ENCODE peak calls at places on chromosomes 16 and 17, in four cellular contexts. One of them, this sample, is unnamed.

GRCh38 chr16:87735270-87736002 is 30.4 kb downstream of the KLHDC4 start:
- DNase-seq in RWPE2: no peak
- DNase-seq in left ventricle myocardium inferior: no peak
- DNase-seq in substantia nigra: no peak
- DNase-seq in this sample: no peak

GRCh38 chr17:77645441-77646430 is 312.8 kb upstream of the TNRC6C start:
- DNase-seq in RWPE2: no peak
- DNase-seq in left ventricle myocardium inferior: no peak
- DNase-seq in substantia nigra: no peak
- DNase-seq in this sample: no peak

GRCh38 chr16:46728804-46729203 is 19.3 kb downstream of the MYLK3 start:
- DNase-seq in RWPE2: no peak
- DNase-seq in left ventricle myocardium inferior: no peak
- DNase-seq in substantia nigra: no peak
- DNase-seq in this sample: no peak

GRCh38 chr16:29678691-29679267 is at the start of gene QPRT:
- DNase-seq in RWPE2: no peak
- DNase-seq in left ventricle myocardium inferior: peak
- DNase-seq in substantia nigra: peak
- DNase-seq in this sample: no peak

GRCh38 chr17:43908111-43908721 is 880 bp upstream of the MPP2 start:
- DNase-seq in RWPE2: no peak
- DNase-seq in left ventricle myocardium inferior: peak
- DNase-seq in substantia nigra: peak
- DNase-seq in this sample: peak

GRCh38 chr16:2513405-2514332 is at the start of gene ATP6V0C:
- DNase-seq in RWPE2: no peak
- DNase-seq in left ventricle myocardium inferior: peak
- DNase-seq in substantia nigra: peak
- DNase-seq in this sample: peak

GRCh38 chr17:57406981-57407286 is 150.6 kb downstream of the MSI2 start:
- DNase-seq in RWPE2: no peak
- DNase-seq in left ventricle myocardium inferior: no peak
- DNase-seq in substantia nigra: no peak
- DNase-seq in this sample: no peak

GRCh38 chr17:8366231-8366630 is 10.3 kb downstream of the KRABD2 start:
- DNase-seq in RWPE2: no peak
- DNase-seq in left ventricle myocardium inferior: no peak
- DNase-seq in substantia nigra: no peak
- DNase-seq in this sample: no peak

GRCh38 chr16:84916156-84916555 is 95.2 kb downstream of the ZDHHC7 start:
- DNase-seq in RWPE2: no peak
- DNase-seq in left ventricle myocardium inferior: no peak
- DNase-seq in substantia nigra: no peak
- DNase-seq in this sample: no peak

GRCh38 chr16:30692381-30693074 is 6.4 kb upstream of the SRCAP start:
- DNase-seq in RWPE2: no peak
- DNase-seq in left ventricle myocardium inferior: no peak
- DNase-seq in substantia nigra: no peak
- DNase-seq in this sample: no peak

GRCh38 chr16:68367034-68367433 is 56.2 kb downstream of the PRMT7 start:
- DNase-seq in RWPE2: peak
- DNase-seq in left ventricle myocardium inferior: no peak
- DNase-seq in substantia nigra: no peak
- DNase-seq in this sample: no peak

GRCh38 chr17:70089513-70090148 is 14.6 kb downstream of the KCNJ16 start:
- DNase-seq in RWPE2: no peak
- DNase-seq in left ventricle myocardium inferior: no peak
- DNase-seq in substantia nigra: no peak
- DNase-seq in this sample: no peak

GRCh38 chr17:81254955-81255717 is 16.0 kb downstream of the NDUFAF8 start:
- DNase-seq in RWPE2: peak
- DNase-seq in left ventricle myocardium inferior: peak
- DNase-seq in substantia nigra: peak
- DNase-seq in this sample: no peak

GRCh38 chr17:29766796-29767327 is 144.2 kb upstream of the CORO6 start:
- DNase-seq in RWPE2: no peak
- DNase-seq in left ventricle myocardium inferior: no peak
- DNase-seq in substantia nigra: no peak
- DNase-seq in this sample: no peak

GRCh38 chr16:79451196-79451816 is 149.2 kb downstream of the MAF start:
- DNase-seq in RWPE2: no peak
- DNase-seq in left ventricle myocardium inferior: no peak
- DNase-seq in substantia nigra: no peak
- DNase-seq in this sample: no peak

GRCh38 chr17:33328129-33328528 is 35.0 kb upstream of the ASIC2 start:
- DNase-seq in RWPE2: no peak
- DNase-seq in left ventricle myocardium inferior: no peak
- DNase-seq in substantia nigra: no peak
- DNase-seq in this sample: no peak

GRCh38 chr16:67917140-67917851 is 14.4 kb downstream of the CTRL start:
- DNase-seq in RWPE2: no peak
- DNase-seq in left ventricle myocardium inferior: peak
- DNase-seq in substantia nigra: peak
- DNase-seq in this sample: no peak

GRCh38 chr17:62753562-62753961 is 54.6 kb downstream of the MARCHF10 start:
- DNase-seq in RWPE2: no peak
- DNase-seq in left ventricle myocardium inferior: no peak
- DNase-seq in substantia nigra: no peak
- DNase-seq in this sample: no peak

GRCh38 chr16:30357715-30358576 is 2.8 kb upstream of the CD2BP2 start:
- DNase-seq in RWPE2: no peak
- DNase-seq in left ventricle myocardium inferior: no peak
- DNase-seq in substantia nigra: no peak
- DNase-seq in this sample: no peak

GRCh38 chr17:28807925-28808641 is 34.5 kb downstream of the FAM222B start:
- DNase-seq in RWPE2: no peak
- DNase-seq in left ventricle myocardium inferior: no peak
- DNase-seq in substantia nigra: no peak
- DNase-seq in this sample: no peak

GRCh38 chr16:56753410-56753809 is 23.5 kb downstream of the NUP93 start:
- DNase-seq in RWPE2: no peak
- DNase-seq in left ventricle myocardium inferior: no peak
- DNase-seq in substantia nigra: no peak
- DNase-seq in this sample: no peak

GRCh38 chr16:63808730-63809129 is 1313.1 kb downstream of the CDH11 start:
- DNase-seq in RWPE2: no peak
- DNase-seq in left ventricle myocardium inferior: no peak
- DNase-seq in substantia nigra: no peak
- DNase-seq in this sample: no peak

GRCh38 chr16:52597073-52597771 is 50.3 kb upstream of the TOX3 start:
- DNase-seq in RWPE2: no peak
- DNase-seq in left ventricle myocardium inferior: no peak
- DNase-seq in substantia nigra: no peak
- DNase-seq in this sample: no peak

GRCh38 chr16:73846292-73846849 is 450.2 kb upstream of the PSMD7 start:
- DNase-seq in RWPE2: no peak
- DNase-seq in left ventricle myocardium inferior: no peak
- DNase-seq in substantia nigra: no peak
- DNase-seq in this sample: no peak

DNA sequence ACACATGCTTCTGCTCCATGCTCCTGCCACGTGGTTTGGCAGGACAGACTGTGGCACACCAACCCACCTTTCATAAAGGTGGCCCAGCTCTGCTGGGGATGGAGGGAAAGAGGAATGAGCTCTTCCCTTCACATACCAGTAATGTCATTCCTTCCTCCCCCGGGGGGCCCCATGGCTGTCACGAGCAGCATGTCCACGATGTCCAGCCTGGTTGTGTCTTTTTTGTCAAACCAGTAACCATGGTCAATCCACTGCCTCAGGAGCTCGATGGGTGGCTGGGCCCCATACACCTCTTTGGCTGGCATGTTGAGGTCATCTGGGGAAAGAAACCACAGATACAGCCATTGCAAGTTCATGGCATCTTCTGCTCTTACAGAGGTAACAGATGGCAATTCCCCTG is 96.6 kb downstream of the LYRM1 start:
- DNase-seq in RWPE2: no peak
- DNase-seq in left ventricle myocardium inferior: no peak
- DNase-seq in substantia nigra: no peak
- DNase-seq in this sample: no peak
- H3K27ac ChIP-seq in RWPE2: no peak
- H3K27ac ChIP-seq in left ventricle myocardium inferior: no peak
- H3K27ac ChIP-seq in substantia nigra: no peak
- H3K27ac ChIP-seq in this sample: no peak

GRCh38 chr17:50101346-50102163 is 6.4 kb downstream of the PDK2 start:
- DNase-seq in RWPE2: no peak
- DNase-seq in left ventricle myocardium inferior: peak
- DNase-seq in substantia nigra: no peak
- DNase-seq in this sample: no peak
- H3K27ac ChIP-seq in RWPE2: no peak
- H3K27ac ChIP-seq in left ventricle myocardium inferior: peak
- H3K27ac ChIP-seq in substantia nigra: peak
- H3K27ac ChIP-seq in this sample: peak

DNA sequence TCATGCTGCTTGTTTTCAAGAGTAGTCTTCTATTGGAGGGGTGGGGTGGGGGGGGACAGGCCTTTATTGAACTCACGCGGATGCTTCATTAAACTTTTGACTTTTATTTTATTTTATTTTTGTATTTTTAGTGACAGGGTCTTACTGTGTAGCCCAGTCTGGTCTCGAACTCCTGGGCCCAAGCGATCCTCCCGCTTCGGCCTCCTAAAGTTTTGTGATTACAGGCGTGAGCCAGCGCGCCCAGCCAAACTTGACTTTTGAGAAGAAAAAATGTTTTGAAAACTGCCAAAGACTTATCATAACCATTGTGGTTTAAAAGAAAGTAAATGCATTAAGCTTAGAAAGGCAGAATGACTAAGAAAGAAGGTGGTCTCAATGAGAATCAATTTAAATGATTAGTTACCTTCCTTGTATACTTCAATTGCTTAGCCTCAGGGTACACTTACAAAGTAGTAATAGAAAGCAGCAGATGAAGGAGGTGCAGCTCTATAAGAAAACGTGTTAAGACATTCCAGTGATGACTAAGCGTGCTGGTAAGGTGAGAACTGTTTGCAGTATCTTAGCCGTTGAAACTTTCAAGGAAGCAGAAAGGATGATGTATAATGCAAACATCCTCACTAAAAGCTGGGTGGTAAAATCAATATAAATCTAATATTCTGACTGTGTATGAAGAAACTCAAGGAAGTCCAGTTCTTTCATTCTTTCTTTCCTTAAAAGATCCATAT is 1.2 kb downstream of the AP2B1 start:
- DNase-seq in RWPE2: no peak
- DNase-seq in left ventricle myocardium inferior: no peak
- DNase-seq in substantia nigra: no peak
- DNase-seq in this sample: no peak
- H3K27ac ChIP-seq in RWPE2: peak
- H3K27ac ChIP-seq in left ventricle myocardium inferior: no peak
- H3K27ac ChIP-seq in substantia nigra: no peak
- H3K27ac ChIP-seq in this sample: no peak

GRCh38 chr16:4141604-4142003 is 25.4 kb upstream of the ADCY9 start:
- DNase-seq in RWPE2: no peak
- DNase-seq in left ventricle myocardium inferior: no peak
- DNase-seq in substantia nigra: no peak
- DNase-seq in this sample: no peak

GRCh38 chr16:4142268-4142667 is 26.0 kb upstream of the ADCY9 start:
- DNase-seq in RWPE2: no peak
- DNase-seq in left ventricle myocardium inferior: no peak
- DNase-seq in substantia nigra: no peak
- DNase-seq in this sample: peak

GRCh38 chr16:4140652-4141051 is 24.4 kb upstream of the ADCY9 start:
- DNase-seq in RWPE2: no peak
- DNase-seq in left ventricle myocardium inferior: no peak
- DNase-seq in substantia nigra: no peak
- DNase-seq in this sample: no peak

GRCh38 chr16:4138735-4139134 is 22.5 kb upstream of the ADCY9 start:
- DNase-seq in RWPE2: no peak
- DNase-seq in left ventricle myocardium inferior: no peak
- DNase-seq in substantia nigra: no peak
- DNase-seq in this sample: no peak

GRCh38 chr16:4139968-4140367 is 23.7 kb upstream of the ADCY9 start:
- DNase-seq in RWPE2: no peak
- DNase-seq in left ventricle myocardium inferior: no peak
- DNase-seq in substantia nigra: no peak
- DNase-seq in this sample: no peak
- H3K27ac ChIP-seq in RWPE2: peak
- H3K27ac ChIP-seq in left ventricle myocardium inferior: no peak
- H3K27ac ChIP-seq in substantia nigra: no peak
- H3K27ac ChIP-seq in this sample: no peak

GRCh38 chr16:10388987-10389386 is 3.1 kb downstream of the ATF7IP2 start:
- DNase-seq in RWPE2: no peak
- DNase-seq in left ventricle myocardium inferior: no peak
- DNase-seq in substantia nigra: no peak
- DNase-seq in this sample: no peak
- H3K27ac ChIP-seq in RWPE2: no peak
- H3K27ac ChIP-seq in left ventricle myocardium inferior: no peak
- H3K27ac ChIP-seq in substantia nigra: no peak
- H3K27ac ChIP-seq in this sample: no peak

GRCh38 chr16:27312580-27313421 is 973 bp upstream of the IL4R start:
- DNase-seq in RWPE2: no peak
- DNase-seq in left ventricle myocardium inferior: no peak
- DNase-seq in substantia nigra: no peak
- DNase-seq in this sample: no peak
- H3K27ac ChIP-seq in RWPE2: peak
- H3K27ac ChIP-seq in left ventricle myocardium inferior: peak
- H3K27ac ChIP-seq in substantia nigra: peak
- H3K27ac ChIP-seq in this sample: peak

DNA sequence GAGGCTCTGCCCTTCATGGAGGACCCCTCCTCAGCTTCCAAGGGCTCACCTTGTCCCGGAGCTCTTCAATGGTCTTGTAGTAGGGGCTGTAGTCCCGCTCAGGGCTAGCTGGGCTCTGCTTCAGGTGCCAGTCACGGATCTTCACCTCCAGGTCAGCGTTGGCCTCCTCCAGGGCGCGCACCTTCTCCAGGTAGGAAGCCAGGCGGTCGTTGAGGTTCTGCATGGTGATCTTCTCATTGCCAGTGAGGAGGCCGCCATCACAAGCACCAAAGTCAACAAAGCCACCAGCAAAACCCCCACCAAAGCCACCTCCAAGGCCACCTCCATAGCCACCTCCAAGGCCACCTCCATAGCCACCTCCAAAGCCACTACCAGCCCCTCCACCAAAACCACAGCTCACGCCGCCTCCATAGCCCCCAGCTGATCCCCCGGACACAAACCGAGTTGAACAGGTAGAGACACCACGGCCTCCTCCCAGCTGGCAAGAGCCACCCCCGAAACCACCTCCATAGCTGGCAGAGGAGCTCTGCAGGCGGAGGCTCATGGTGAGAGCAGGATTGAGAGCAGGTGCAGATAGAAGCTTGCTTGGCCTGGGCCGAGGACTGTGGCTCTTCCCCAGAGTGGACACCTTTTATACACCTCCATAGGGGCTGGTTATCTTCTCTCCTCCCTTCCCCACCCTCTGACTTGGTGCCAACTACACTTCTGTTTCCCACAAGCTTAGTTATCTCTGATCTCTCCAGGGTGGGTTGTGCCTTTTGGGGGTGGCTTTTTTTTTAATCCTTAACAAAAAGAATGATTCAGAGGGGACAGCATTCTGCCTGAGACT is at the start of gene KRT13:
- DNase-seq in RWPE2: no peak
- DNase-seq in left ventricle myocardium inferior: no peak
- DNase-seq in substantia nigra: no peak
- DNase-seq in this sample: no peak
- H3K27ac ChIP-seq in RWPE2: no peak
- H3K27ac ChIP-seq in left ventricle myocardium inferior: no peak
- H3K27ac ChIP-seq in substantia nigra: no peak
- H3K27ac ChIP-seq in this sample: no peak

This sample was measured in caudate nucleus.